ENCODE peak calls at places on chromosomes 1 and 21, in ten cellular contexts. S is PC-3, Y is aorta, E is mesendoderm, B is dorsolateral prefrontal cortex, V is hepatocyte, W is upper lobe of right lung, U is ovary, G is fibroblast of lung, J is H9. I is an unnamed sample.

GRCh38 chr1:234720709-234721436 is 110.9 kb upstream of the IRF2BP2 start:
- DNase-seq in Y (peak), E (no peak), W (no peak), G (no peak), U (no peak), J (no peak), V (no peak), B (no peak), S (no peak), I (no peak)

GRCh38 chr1:36204347-36204909 is 19.8 kb upstream of the THRAP3 start:
- DNase-seq in V (peak), U (peak), B (no peak), G (no peak), J (no peak), E (no peak), S (no peak), W (no peak), Y (no peak), I (no peak)

GRCh38 chr1:153293480-153293775 is 19.3 kb downstream of the PGLYRP3 start:
- DNase-seq in V (no peak), G (no peak), W (no peak), Y (no peak), E (no peak), S (no peak), B (no peak), J (no peak), U (no peak), I (peak)

GRCh38 chr1:25030674-25031589 is 100.9 kb upstream of the RUNX3 start:
- DNase-seq in B (no peak), S (peak), Y (no peak), E (no peak), V (no peak), U (no peak), W (no peak), G (peak), J (no peak), I (peak)

GRCh38 chr1:119816407-119816806 is 5.1 kb upstream of the REG4 start:
- DNase-seq in G (peak), Y (no peak), J (no peak), E (no peak), W (no peak), S (peak), B (no peak), U (no peak), V (peak), I (no peak)

GRCh38 chr1:67700692-67701410 is 15.8 kb downstream of the GADD45A start:
- DNase-seq in Y (no peak), B (no peak), U (no peak), E (peak), J (peak), V (peak), G (peak), S (peak), W (no peak), I (no peak)

GRCh38 chr1:221097479-221098281 is 218.4 kb downstream of the HLX start:
- DNase-seq in G (peak), B (no peak), J (no peak), V (peak), S (peak), W (no peak), Y (no peak), E (no peak), U (no peak), I (no peak)

GRCh38 chr1:224707849-224708725 is 92.0 kb downstream of the CNIH3 start:
- DNase-seq in G (peak), W (peak), E (no peak), V (peak), B (no peak), Y (no peak), S (peak), J (no peak), U (peak), I (no peak)

GRCh38 chr1:2989185-2989584 is 32.1 kb upstream of the ACTRT2 start:
- DNase-seq in G (no peak), U (no peak), Y (no peak), E (no peak), V (no peak), S (no peak), W (no peak), B (no peak), J (no peak), I (no peak)

GRCh38 chr1:187409341-187409740 is 580.6 kb downstream of the PLA2G4A start:
- DNase-seq in E (peak), W (no peak), J (no peak), U (no peak), B (no peak), V (peak), Y (no peak), G (peak), S (no peak), I (no peak)

GRCh38 chr1:92123868-92124267 is 43.7 kb downstream of the BTBD8 start:
- DNase-seq in S (no peak), V (no peak), B (no peak), U (no peak), Y (no peak), G (no peak), E (no peak), J (no peak), W (no peak), I (no peak)

GRCh38 chr1:23537296-23537993 is 6.4 kb upstream of the E2F2 start:
- DNase-seq in W (no peak), Y (no peak), V (no peak), U (no peak), S (no peak), E (no peak), G (peak), J (no peak), B (no peak), I (no peak)

GRCh38 chr1:7418442-7419080 is 352.5 kb upstream of the VAMP3 start:
- DNase-seq in W (peak), U (peak), V (no peak), Y (peak), G (no peak), B (peak), J (peak), E (no peak), S (no peak), I (no peak)

GRCh38 chr1:167227934-167228378 is 7.3 kb downstream of the POU2F1 start:
- DNase-seq in S (peak), E (peak), G (no peak), J (no peak), W (no peak), U (no peak), V (no peak), B (no peak), Y (no peak), I (no peak)

GRCh38 chr21:23809573-23809972 is 1797.7 kb downstream of the MRPL39 start:
- DNase-seq in J (no peak), Y (no peak), G (no peak), S (no peak), U (no peak), W (no peak), V (no peak), E (no peak), B (no peak), I (no peak)

GRCh38 chr1:160837558-160838205 is 25.0 kb downstream of the CD244 start:
- DNase-seq in S (peak), B (no peak), G (peak), U (peak), J (no peak), Y (peak), W (no peak), E (peak), V (no peak), I (no peak)

GRCh38 chr1:8217011-8217711 is 100.8 kb upstream of the SLC45A1 start:
- DNase-seq in W (peak), E (peak), B (peak), G (peak), S (no peak), Y (peak), J (peak), U (peak), V (peak), I (no peak)

GRCh38 chr1:6601865-6602668 is 602 bp downstream of the KLHL21 start:
- DNase-seq in V (peak), E (no peak), W (peak), B (peak), U (peak), Y (peak), J (no peak), S (peak), G (peak), I (no peak)

GRCh38 chr1:29973406-29973805 is 737.1 kb downstream of the PTPRU start:
- DNase-seq in J (peak), W (no peak), U (no peak), S (no peak), G (peak), Y (no peak), B (no peak), V (no peak), E (peak), I (no peak)

GRCh38 chr1:42430751-42431150 is 25.1 kb downstream of the ZMYND12 start:
- DNase-seq in E (no peak), G (no peak), V (no peak), S (no peak), U (no peak), W (no peak), J (no peak), B (no peak), Y (no peak), I (no peak)

GRCh38 chr1:18866314-18866713 is 6.9 kb upstream of the TAS1R2 start:
- DNase-seq in G (no peak), Y (peak), W (peak), B (no peak), E (no peak), V (no peak), U (no peak), J (no peak), S (no peak), I (no peak)

GRCh38 chr21:46131721-46132651 is 23.4 kb downstream of the FTCD start:
- DNase-seq in U (no peak), G (no peak), W (no peak), Y (no peak), B (no peak), J (no peak), S (no peak), E (no peak), V (no peak), I (no peak)

DNA sequence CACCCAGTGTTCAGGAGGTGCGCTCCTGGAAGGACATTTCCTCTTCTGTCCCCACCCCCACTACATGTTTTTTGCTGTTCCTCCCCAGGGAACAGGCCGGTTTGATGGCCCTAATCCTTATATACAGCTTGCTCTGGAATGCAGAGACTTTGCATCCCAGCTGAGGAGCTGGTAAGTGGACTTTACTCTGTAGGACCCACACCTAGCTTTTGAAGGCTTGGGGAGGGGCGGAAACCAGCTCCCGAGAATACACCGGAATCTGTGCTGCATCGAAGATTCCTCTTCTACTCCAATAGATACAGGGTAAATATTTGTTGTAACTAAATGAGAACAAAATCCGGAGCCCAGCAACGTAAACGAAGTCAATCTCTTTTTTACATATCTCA is 1.2 kb upstream of the CGN start:
- DNase-seq in G (no peak), V (peak), Y (no peak), U (no peak), J (peak), S (no peak), E (peak), W (no peak), B (no peak), I (no peak)
- H3K27ac ChIP-seq in G (no peak), V (peak), Y (no peak), U (no peak), J (peak), S (no peak), E (peak), W (no peak), B (no peak), I (no peak)

DNA sequence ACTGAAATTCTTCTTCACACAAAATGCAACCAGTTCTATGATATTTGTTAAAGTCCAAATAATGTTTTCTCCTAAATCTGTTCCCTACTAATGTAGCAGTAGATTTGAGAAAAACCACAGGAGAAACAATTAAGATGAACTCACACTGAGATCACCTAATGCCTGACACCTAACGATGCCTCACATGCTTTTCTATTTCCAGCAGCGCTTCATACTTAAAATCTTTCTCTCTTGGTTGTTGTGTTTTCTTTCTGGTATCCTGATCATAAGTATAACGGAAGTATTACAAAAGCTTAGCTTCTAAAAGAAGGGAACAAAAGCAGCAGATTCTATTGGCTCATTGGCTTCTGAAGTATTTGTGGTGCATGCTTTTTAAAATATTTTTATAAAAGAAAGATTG is 267.2 kb upstream of the SGIP1 start:
- DNase-seq in G (peak), E (no peak), S (no peak), J (no peak), W (no peak), V (no peak), Y (no peak), B (no peak), U (no peak), I (no peak)
- H3K27ac ChIP-seq in G (no peak), E (no peak), S (peak), J (no peak), W (no peak), V (no peak), Y (no peak), B (peak), U (no peak), I (peak)

DNA sequence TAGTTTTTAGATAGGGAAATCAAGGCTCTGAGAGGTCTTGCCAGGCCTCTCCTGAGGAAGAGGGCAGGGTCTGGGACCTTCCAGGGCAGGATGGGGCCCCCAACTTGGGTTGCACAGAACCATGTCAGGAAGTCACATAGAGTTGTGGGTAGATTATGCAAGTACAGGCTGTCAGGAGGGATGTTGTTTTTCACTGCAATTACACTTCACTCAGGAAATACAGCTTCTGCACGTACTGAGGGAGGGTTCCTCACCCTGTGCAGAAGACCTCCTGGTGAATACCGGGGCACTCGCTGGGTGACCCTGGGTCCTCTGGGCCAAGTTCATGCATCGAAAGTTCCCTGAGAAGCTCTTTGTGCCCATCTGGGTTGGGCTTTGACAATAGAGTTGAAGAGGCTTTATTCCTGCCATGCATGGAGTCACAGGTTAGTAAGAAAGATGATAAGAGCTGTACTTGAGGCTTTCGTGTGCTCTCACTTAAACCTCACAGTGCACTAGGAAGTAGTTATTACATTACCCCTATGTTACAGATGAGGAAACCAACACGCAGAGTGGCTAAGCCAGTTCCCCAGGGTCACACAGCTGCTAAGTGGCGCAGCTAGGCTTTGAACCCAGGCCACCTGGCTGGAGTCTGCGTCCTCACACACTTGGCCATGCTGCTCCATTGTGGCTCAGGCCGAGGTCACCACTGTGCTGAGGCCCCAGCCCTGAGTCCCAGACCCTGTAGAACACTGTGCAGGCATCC is 16.2 kb upstream of the TNFRSF1B start:
- DNase-seq in W (no peak), V (no peak), S (no peak), B (no peak), G (no peak), E (no peak), U (no peak), J (no peak), Y (no peak), I (no peak)
- H3K27ac ChIP-seq in W (peak), V (no peak), S (no peak), B (no peak), G (no peak), E (no peak), U (no peak), J (no peak), Y (no peak), I (no peak)

GRCh38 chr1:172108494-172108893 is 267.2 kb downstream of the DNM3 start:
- DNase-seq in B (no peak), E (no peak), Y (no peak), V (no peak), J (no peak), W (no peak), G (no peak), S (peak), U (no peak), I (no peak)
- H3K27ac ChIP-seq in B (no peak), E (no peak), Y (no peak), V (no peak), J (no peak), W (no peak), G (no peak), S (no peak), U (no peak), I (no peak)

GRCh38 chr1:12548279-12549105 is 69.5 kb downstream of the DHRS3 start:
- DNase-seq in E (no peak), G (no peak), W (no peak), U (no peak), B (no peak), S (no peak), Y (no peak), J (no peak), V (no peak), I (no peak)

GRCh38 chr1:12549460-12550349 is 68.3 kb downstream of the DHRS3 start:
- DNase-seq in S (peak), J (no peak), V (peak), B (no peak), Y (peak), E (no peak), U (peak), W (peak), G (peak), I (peak)

GRCh38 chr1:12546771-12547585 is 71.0 kb downstream of the DHRS3 start:
- DNase-seq in W (peak), J (no peak), B (no peak), S (no peak), E (no peak), V (no peak), G (no peak), Y (peak), U (peak), I (no peak)

GRCh38 chr1:12547586-12548225 is 70.3 kb downstream of the DHRS3 start:
- DNase-seq in B (no peak), V (no peak), G (no peak), W (peak), E (no peak), Y (no peak), U (no peak), S (no peak), J (no peak), I (no peak)

GRCh38 chr1:12549106-12549459 is 68.9 kb downstream of the DHRS3 start:
- DNase-seq in B (no peak), S (no peak), E (no peak), U (peak), V (no peak), W (peak), Y (peak), J (no peak), G (no peak), I (no peak)
- H3K27ac ChIP-seq in B (no peak), S (peak), E (no peak), U (peak), V (peak), W (peak), Y (no peak), J (no peak), G (peak), I (no peak)

GRCh38 chr1:31062867-31063380 is 2.6 kb downstream of the PUM1 start:
- DNase-seq in Y (no peak), G (no peak), W (no peak), J (no peak), E (no peak), V (no peak), S (no peak), B (no peak), U (no peak), I (no peak)
- H3K27ac ChIP-seq in Y (no peak), G (no peak), W (peak), J (no peak), E (no peak), V (peak), S (no peak), B (no peak), U (no peak), I (peak)

GRCh38 chr1:84583648-84584047 is 9.4 kb upstream of the CTBS start:
- DNase-seq in G (no peak), Y (no peak), B (no peak), J (peak), V (no peak), E (no peak), S (no peak), W (no peak), U (no peak), I (no peak)
- H3K27ac ChIP-seq in G (no peak), Y (no peak), B (no peak), J (no peak), V (peak), E (no peak), S (no peak), W (no peak), U (no peak), I (no peak)

GRCh38 chr1:60620107-60620506 is 462.3 kb upstream of the NFIA start:
- DNase-seq in G (no peak), Y (no peak), J (no peak), B (no peak), V (no peak), S (no peak), E (no peak), U (no peak), W (no peak), I (no peak)

GRCh38 chr1:60621524-60621923 is 460.8 kb upstream of the NFIA start:
- DNase-seq in V (peak), J (no peak), U (no peak), B (no peak), E (no peak), G (peak), Y (no peak), S (no peak), W (no peak), I (no peak)

GRCh38 chr1:60612790-60613189 is 469.6 kb upstream of the NFIA start:
- DNase-seq in E (no peak), J (no peak), V (no peak), W (no peak), U (no peak), S (no peak), Y (no peak), G (no peak), B (no peak), I (no peak)

DNA sequence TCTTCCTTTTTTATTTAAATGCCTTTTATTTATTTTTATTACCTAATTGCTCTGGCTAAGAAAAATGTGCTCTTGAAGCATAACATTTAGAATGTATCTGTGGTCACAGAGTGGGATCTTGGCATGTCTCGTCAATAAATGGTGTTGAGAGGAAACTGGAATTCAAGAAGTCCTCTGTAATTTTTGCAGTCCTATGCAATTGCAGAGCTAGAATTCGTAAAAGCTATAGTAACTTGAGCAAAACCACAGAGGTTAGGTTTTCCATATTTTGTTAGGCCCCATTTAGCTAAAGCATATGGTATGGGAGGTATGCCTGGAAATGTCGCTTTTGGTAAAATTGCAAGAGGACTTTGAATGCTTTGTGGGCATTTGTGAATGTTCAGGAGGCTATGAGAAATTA is 466.7 kb upstream of the NFIA start:
- DNase-seq in Y (no peak), B (no peak), S (no peak), G (peak), V (no peak), W (no peak), U (no peak), J (no peak), E (no peak), I (no peak)
- H3K27ac ChIP-seq in Y (no peak), B (no peak), S (no peak), G (no peak), V (no peak), W (no peak), U (no peak), J (no peak), E (no peak), I (no peak)

I was measured in epithelial cell of prostate.